ENCODE peak calls at places on chromosomes 12 and 14, in six cellular contexts. E, G, K, O, S and C are unnamed samples.

GRCh38 chr12:69779928-69780327 is 41.3 kb downstream of the RAB3IP start:
- DNase-seq in E (no peak), G (peak; percentile 34), K (peak; percentile 40), O (no peak), S (no peak), C (peak; percentile 4)

GRCh38 chr12:22577667-22578066 is 33.3 kb upstream of the C2CD5 start:
- DNase-seq in E (no peak), G (no peak), K (no peak), O (no peak), S (no peak), C (no peak)

GRCh38 chr12:132948146-132949066 is 7.7 kb downstream of the ZNF605 start:
- DNase-seq in E (no peak), G (no peak), K (no peak), O (no peak), S (no peak), C (no peak)

GRCh38 chr14:37246427-37246829 is 48.7 kb downstream of the MIPOL1 start:
- DNase-seq in E (no peak), G (peak; percentile 75), K (peak; percentile 69), O (peak; percentile 19), S (no peak), C (peak; percentile 35)

GRCh38 chr14:64569108-64570045 is 19.6 kb downstream of the PPP1R36 start:
- DNase-seq in E (peak; percentile 58), G (peak; percentile 78), K (peak; percentile 94), O (no peak), S (no peak), C (no peak)

GRCh38 chr12:87020071-87020470 is 763.9 kb upstream of the MGAT4C start:
- DNase-seq in E (no peak), G (peak; percentile 7), K (no peak), O (no peak), S (no peak), C (no peak)

GRCh38 chr12:57838594-57839302 is 7.8 kb downstream of the CTDSP2 start:
- DNase-seq in E (no peak), G (peak; percentile 53), K (peak; percentile 48), O (no peak), S (no peak), C (peak; percentile 21)

GRCh38 chr12:16499617-16500016 is 106.3 kb downstream of the LMO3 start:
- DNase-seq in E (no peak), G (peak; percentile 51), K (no peak), O (no peak), S (no peak), C (no peak)

GRCh38 chr12:26298785-26299621 is 103.6 kb downstream of the SSPN start:
- DNase-seq in E (no peak), G (peak; percentile 80), K (peak; percentile 92), O (no peak), S (no peak), C (no peak)

GRCh38 chr14:29217813-29218450 is 451.3 kb downstream of the FOXG1 start:
- DNase-seq in E (no peak), G (no peak), K (no peak), O (no peak), S (no peak), C (no peak)

GRCh38 chr14:29220077-29220476 is 453.5 kb downstream of the FOXG1 start:
- DNase-seq in E (no peak), G (no peak), K (no peak), O (no peak), S (no peak), C (no peak)

GRCh38 chr14:29227631-29228030 is 461.0 kb downstream of the FOXG1 start:
- DNase-seq in E (no peak), G (peak; percentile 56), K (peak; percentile 79), O (no peak), S (no peak), C (no peak)

GRCh38 chr14:29216774-29217232 is 450.2 kb downstream of the FOXG1 start:
- DNase-seq in E (no peak), G (peak; percentile 31), K (peak; percentile 20), O (no peak), S (no peak), C (no peak)

GRCh38 chr14:29222671-29223268 is 456.2 kb downstream of the FOXG1 start:
- DNase-seq in E (no peak), G (peak; percentile 80), K (peak; percentile 79), O (no peak), S (no peak), C (peak; percentile 19)
- H3K4me3 ChIP-seq in E (no peak overlapping the region), G (no peak overlapping the region), K (peak overlapping the region; percentile 61), O (no peak overlapping the region), S (no peak overlapping the region), C (no peak overlapping the region)

GRCh38 chr12:54214553-54215374 is 26.0 kb upstream of the SMUG1 start:
- DNase-seq in E (peak; percentile 83), G (peak; percentile 88), K (peak; percentile 97), O (no peak), S (peak; percentile 75), C (peak; percentile 89)
- H3K4me3 ChIP-seq in E (peak overlapping the region; percentile 45), G (peak overlapping the region; percentile 49), K (peak overlapping the region; percentile 61), O (peak overlapping the region; percentile 36), S (peak overlapping the region; percentile 43), C (peak overlapping the region; percentile 45)

GRCh38 chr14:52052289-52052943 is 16.4 kb downstream of the NID2 start:
- DNase-seq in E (no peak), G (peak; percentile 96), K (peak; percentile 95), O (peak; percentile 77), S (no peak), C (no peak)

GRCh38 chr14:52051861-52052260 is 17.0 kb downstream of the NID2 start:
- DNase-seq in E (no peak), G (peak; percentile 65), K (peak; percentile 78), O (no peak), S (no peak), C (no peak)

GRCh38 chr14:52052991-52053390 is 15.9 kb downstream of the NID2 start:
- DNase-seq in E (no peak), G (peak; percentile 92), K (peak; percentile 46), O (no peak), S (no peak), C (no peak)

GRCh38 chr14:52055215-52055614 is 13.6 kb downstream of the NID2 start:
- DNase-seq in E (no peak), G (peak; percentile 64), K (peak; percentile 38), O (no peak), S (no peak), C (no peak)

DNA sequence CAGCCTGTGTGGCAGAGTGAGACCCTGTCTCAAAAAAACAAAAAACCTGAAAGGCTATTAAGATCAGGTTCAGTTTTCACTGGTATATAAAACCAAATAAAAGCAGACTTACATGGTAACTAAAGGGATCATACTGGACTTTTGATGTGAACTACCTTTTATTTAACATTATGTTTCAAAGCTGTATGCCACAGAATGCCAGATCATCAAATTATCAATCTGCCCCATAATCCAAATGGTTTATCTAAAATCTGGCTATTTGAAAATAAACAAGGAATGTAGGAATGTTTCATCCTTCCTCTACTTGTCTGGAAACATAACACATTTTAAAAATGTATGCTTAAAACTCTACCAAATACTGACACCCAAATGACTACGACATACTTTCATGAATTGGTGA is 14.2 kb downstream of the NID2 start:
- DNase-seq in E (no peak), G (no peak), K (no peak), O (no peak), S (no peak), C (no peak)
- H3K4me3 ChIP-seq in E (no peak overlapping the region), G (no peak overlapping the region), K (no peak overlapping the region), O (no peak overlapping the region), S (no peak overlapping the region), C (no peak overlapping the region)

DNA sequence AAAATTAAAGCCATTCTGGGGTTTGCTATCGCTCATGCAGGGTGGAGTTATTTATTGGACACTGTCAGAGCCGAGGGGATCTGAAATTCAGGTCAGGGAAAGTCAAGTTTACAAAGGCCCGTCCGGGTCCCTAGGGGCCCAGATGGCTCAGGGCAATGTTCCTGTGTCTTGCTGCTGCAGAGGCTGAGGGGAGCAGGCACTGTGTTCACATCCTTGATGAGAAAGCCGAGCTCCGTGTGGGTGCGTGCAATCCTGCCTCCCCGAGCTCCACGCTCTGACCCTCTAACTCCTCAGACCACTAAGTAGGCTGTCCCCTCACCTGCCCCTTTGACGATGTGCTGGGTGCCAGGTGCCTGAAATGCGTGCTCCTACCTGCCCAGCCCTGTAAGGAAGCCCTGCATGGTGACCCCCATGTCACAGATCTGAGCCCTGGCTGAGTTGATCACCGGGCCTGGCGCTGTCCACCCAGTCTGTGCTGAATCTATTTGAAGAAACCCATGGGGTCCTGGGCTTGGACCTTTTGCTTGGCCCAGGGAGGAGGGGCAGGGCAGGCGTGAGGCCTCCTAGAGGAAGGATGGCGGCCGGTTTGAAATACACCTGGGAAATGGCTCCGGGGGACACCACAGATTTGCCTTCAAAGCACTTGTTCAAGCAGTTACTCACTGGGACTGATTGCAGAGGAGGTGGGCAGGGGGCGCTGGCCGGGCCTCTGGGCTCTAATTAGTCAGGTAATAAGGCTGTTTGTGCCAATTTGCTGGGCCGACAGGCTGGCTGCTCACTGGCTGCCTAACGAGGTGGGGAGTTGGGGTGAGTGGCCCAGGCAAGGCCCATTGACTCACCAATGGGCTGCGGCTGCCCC is 204.3 kb downstream of the KIF26A start:
- DNase-seq in E (no peak), G (no peak), K (no peak), O (no peak), S (no peak), C (no peak)
- H3K4me3 ChIP-seq in E (no peak overlapping the region), G (no peak overlapping the region), K (no peak overlapping the region), O (no peak overlapping the region), S (no peak overlapping the region), C (no peak overlapping the region)

GRCh38 chr12:6915023-6915788 is 826 bp downstream of the ENO2 start:
- DNase-seq in E (peak; percentile 45), G (no peak), K (no peak), O (no peak), S (no peak), C (no peak)

GRCh38 chr12:6917491-6918231 is 3.3 kb downstream of the ENO2 start:
- DNase-seq in E (no peak), G (no peak), K (peak; percentile 51), O (no peak), S (no peak), C (no peak)

GRCh38 chr12:6916426-6917200 is 2.2 kb downstream of the ENO2 start:
- DNase-seq in E (no peak), G (no peak), K (no peak), O (no peak), S (no peak), C (no peak)

GRCh38 chr12:6914246-6914947 is at the start of gene ENO2:
- DNase-seq in E (peak; percentile 79), G (peak; percentile 51), K (peak; percentile 92), O (no peak), S (peak; percentile 83), C (no peak)

GRCh38 chr12:6915789-6916285 is 1.5 kb downstream of the ENO2 start:
- DNase-seq in E (no peak), G (no peak), K (no peak), O (no peak), S (no peak), C (no peak)
- H3K4me3 ChIP-seq in E (peak overlapping the region; percentile 90), G (peak overlapping the region; percentile 82), K (peak overlapping the region; percentile 94), O (peak overlapping the region; percentile 69), S (no peak overlapping the region), C (no peak overlapping the region)